ENCODE peak calls at places on chromosomes 3 and 15, in five cellular contexts. I is A549, Q is uterus, C is breast epithelium, M is sigmoid colon. Y is an unnamed sample. For H3K9me3, the result is how much of the 10 kb centered on the place peaks cover.

GRCh38 chr15:83030021-83030420 is 18.6 kb upstream of the C15orf40 start:
- DNase-seq in I (no peak), Q (no peak), C (no peak), M (no peak), Y (no peak)

GRCh38 chr15:22979699-22980188 is 424 bp downstream of the CYFIP1 start:
- DNase-seq in I (peak), Q (peak), C (no peak), M (peak), Y (no peak)

GRCh38 chr3:105398407-105398806 is 31.7 kb downstream of the ALCAM start:
- DNase-seq in I (no peak), Q (no peak), C (no peak), M (no peak), Y (no peak)

GRCh38 chr15:60594071-60594470 is 115.1 kb upstream of the ICE2 start:
- DNase-seq in I (no peak), Q (no peak), C (no peak), M (no peak), Y (no peak)

GRCh38 chr3:175851541-175851940 is 992.4 kb downstream of the NAALADL2 start:
- DNase-seq in I (no peak), Q (no peak), C (no peak), M (no peak), Y (no peak)

GRCh38 chr15:63522143-63522531 is 17.7 kb downstream of the USP3 start:
- DNase-seq in I (no peak), Q (no peak), C (no peak), M (no peak), Y (no peak)

GRCh38 chr3:41026394-41027177 is 172.7 kb upstream of the CTNNB1 start:
- DNase-seq in I (peak), Q (peak), C (no peak), M (peak), Y (no peak)

GRCh38 chr3:53554559-53555511 is 60.4 kb downstream of the CACNA1D start:
- DNase-seq in I (no peak), Q (no peak), C (no peak), M (no peak), Y (no peak)

GRCh38 chr15:69165637-69166025 is 5.2 kb downstream of the GLCE start:
- DNase-seq in I (no peak), Q (no peak), C (no peak), M (no peak), Y (no peak)

GRCh38 chr15:33309602-33310276 is 1.0 kb upstream of the RYR3 start:
- DNase-seq in I (no peak), Q (peak), C (no peak), M (peak), Y (no peak)

GRCh38 chr3:14565791-14566588 is 25.8 kb upstream of the GRIP2 start:
- DNase-seq in I (no peak), Q (no peak), C (no peak), M (no peak), Y (no peak)

GRCh38 chr3:89303721-89304120 is 196.3 kb downstream of the EPHA3 start:
- DNase-seq in I (no peak), Q (no peak), C (no peak), M (no peak), Y (no peak)

GRCh38 chr3:1848935-1849334 is 249.7 kb upstream of the CNTN4 start:
- DNase-seq in I (no peak), Q (no peak), C (no peak), M (no peak), Y (no peak)

GRCh38 chr3:133851266-133851906 is 44.3 kb downstream of the RAB6B start:
- DNase-seq in I (no peak), Q (no peak), C (no peak), M (no peak), Y (no peak)

GRCh38 chr3:175338775-175339535 is 479.8 kb downstream of the NAALADL2 start:
- DNase-seq in I (peak), Q (no peak), C (no peak), M (no peak), Y (no peak)

GRCh38 chr3:158732856-158733200 is 571 bp upstream of the RARRES1 start:
- DNase-seq in I (no peak), Q (no peak), C (no peak), M (no peak), Y (peak)

GRCh38 chr3:189833996-189834395 is 202.8 kb downstream of the TP63 start:
- DNase-seq in I (no peak), Q (no peak), C (no peak), M (no peak), Y (no peak)

GRCh38 chr3:73868688-73869315 is 244.1 kb upstream of the PDZRN3 start:
- DNase-seq in I (peak), Q (no peak), C (no peak), M (no peak), Y (no peak)

GRCh38 chr3:8658326-8659212 is 14.0 kb upstream of the SSUH2 start:
- DNase-seq in I (peak), Q (peak), C (peak), M (no peak), Y (peak)

GRCh38 chr3:128420289-128420688 is 46.4 kb downstream of the DNAJB8 start:
- DNase-seq in I (no peak), Q (no peak), C (no peak), M (no peak), Y (no peak)

GRCh38 chr3:149954812-149955211 is 15.9 kb downstream of the PFN2 start:
- DNase-seq in I (no peak), Q (no peak), C (no peak), M (no peak), Y (no peak)

GRCh38 chr15:93515256-93516044 is 426.4 kb upstream of the RGMA start:
- DNase-seq in I (no peak), Q (peak), C (no peak), M (peak), Y (no peak)

GRCh38 chr3:184727357-184728060 is 15.6 kb upstream of the MAGEF1 start:
- DNase-seq in I (peak), Q (peak), C (no peak), M (peak), Y (no peak)

GRCh38 chr3:58025824-58026579 is 17.8 kb downstream of the FLNB start:
- DNase-seq in I (no peak), Q (no peak), C (no peak), M (peak), Y (peak)

GRCh38 chr3:76866729-76867461 is 173.0 kb upstream of the ROBO2 start:
- DNase-seq in I (no peak), Q (no peak), C (no peak), M (no peak), Y (no peak)

GRCh38 chr15:69468241-69469121 is 15.9 kb downstream of the RPLP1 start:
- DNase-seq in I (no peak), Q (no peak), C (peak), M (no peak), Y (no peak)

GRCh38 chr3:16484216-16484615 is 29.3 kb downstream of the RFTN1 start:
- DNase-seq in I (no peak), Q (peak), C (no peak), M (peak), Y (peak)

GRCh38 chr3:32283304-32283703 is 44.8 kb downstream of the CMTM8 start:
- DNase-seq in I (no peak), Q (no peak), C (no peak), M (no peak), Y (peak)

GRCh38 chr3:42544492-42545283 is 37.1 kb downstream of the SEC22C start:
- DNase-seq in I (no peak), Q (no peak), C (peak), M (peak), Y (peak)

GRCh38 chr3:139102606-139103005 is 57.9 kb upstream of the PRR23C start:
- DNase-seq in I (no peak), Q (no peak), C (no peak), M (no peak), Y (no peak)

GRCh38 chr3:185067173-185067572 is 85.7 kb downstream of the C3orf70 start:
- DNase-seq in I (no peak), Q (no peak), C (no peak), M (no peak), Y (no peak)

GRCh38 chr15:59885832-59886231 is 118.3 kb upstream of the FOXB1 start:
- DNase-seq in I (no peak), Q (no peak), C (no peak), M (no peak), Y (no peak)

GRCh38 chr15:101522091-101522490 is 32.6 kb upstream of the PCSK6 start:
- DNase-seq in I (no peak), Q (no peak), C (no peak), M (no peak), Y (no peak)

GRCh38 chr3:184186184-184186901 is at the start of gene ABCF3:
- DNase-seq in I (no peak), Q (peak), C (no peak), M (peak), Y (peak)

GRCh38 chr3:52509753-52510328 is 14.7 kb downstream of the STAB1 start:
- DNase-seq in I (no peak), Q (no peak), C (no peak), M (no peak), Y (no peak)

GRCh38 chr3:172530566-172530965 is 7.3 kb upstream of the TNFSF10 start:
- DNase-seq in I (no peak), Q (no peak), C (no peak), M (no peak), Y (no peak)

DNA sequence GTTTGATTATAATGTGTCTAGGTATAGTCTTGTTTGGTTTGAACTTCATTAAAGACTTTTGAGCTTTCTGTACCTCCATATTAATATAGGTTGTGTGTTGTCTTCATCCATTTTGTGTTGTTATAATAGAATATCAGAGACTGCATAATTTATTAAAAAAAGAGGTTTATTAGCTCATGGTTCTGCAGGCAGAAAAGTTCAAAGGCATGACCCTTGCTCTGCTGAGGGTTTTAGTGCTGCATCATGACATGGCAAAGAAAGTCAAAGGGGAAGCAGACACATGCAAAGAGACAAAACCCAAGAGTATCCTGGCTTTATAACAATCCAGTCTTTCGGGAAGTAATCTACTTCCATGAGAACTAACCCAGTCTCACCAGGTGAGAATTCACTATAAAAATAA is 358.2 kb downstream of the EDEM1 start:
- DNase-seq in I (no peak), Q (no peak), C (no peak), M (no peak), Y (no peak)
- H3K9me3 ChIP-seq in I (under half), Q (under half), C (under half), M (under half), Y (under half)

GRCh38 chr3:197718904-197719303 is 17.8 kb downstream of the RUBCN start:
- DNase-seq in I (peak), Q (no peak), C (no peak), M (no peak), Y (no peak)
- H3K27ac ChIP-seq in I (peak), Q (no peak), C (no peak), M (no peak), Y (no peak)

GRCh38 chr3:168094580-168094876 is 1.2 kb downstream of the GOLIM4 start:
- DNase-seq in I (no peak), Q (no peak), C (no peak), M (no peak), Y (no peak)

GRCh38 chr3:168093790-168094189 is 1.9 kb downstream of the GOLIM4 start:
- DNase-seq in I (no peak), Q (no peak), C (no peak), M (no peak), Y (no peak)

GRCh38 chr3:168095611-168096209 is at the start of gene GOLIM4:
- DNase-seq in I (peak), Q (peak), C (peak), M (peak), Y (peak)

GRCh38 chr3:168096210-168096795 is 579 bp upstream of the GOLIM4 start:
- DNase-seq in I (peak), Q (no peak), C (no peak), M (no peak), Y (peak)

GRCh38 chr3:168094877-168095610 is 680 bp downstream of the GOLIM4 start:
- DNase-seq in I (peak), Q (peak), C (peak), M (peak), Y (peak)
- TF ChIP-seq POLR2A in I (peak), Q (no peak), C (no peak), M (no peak), Y (peak)

DNA sequence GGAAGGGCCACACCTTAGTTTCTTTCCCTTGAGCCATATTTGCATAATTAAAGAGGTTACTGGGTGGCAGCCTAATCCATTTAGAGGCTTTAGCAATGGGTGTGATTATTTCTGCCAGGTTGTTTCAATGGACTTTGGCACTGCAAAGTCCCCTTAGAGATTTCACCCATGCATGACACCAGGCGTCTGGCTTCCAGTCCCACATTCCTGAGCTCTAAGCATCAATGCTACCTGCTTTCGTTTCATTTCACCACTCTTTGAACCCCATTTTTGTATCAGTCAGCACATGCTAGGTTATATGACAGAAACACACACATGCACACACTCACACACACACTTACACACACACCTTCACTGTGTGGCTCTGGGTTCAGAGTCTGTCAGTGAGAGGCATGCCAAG is 353.9 kb downstream of the GABRG3 start:
- DNase-seq in I (no peak), Q (no peak), C (no peak), M (no peak), Y (no peak)
- H3K9me3 ChIP-seq in I (under half), Q (under half), C (under half), M (under half), Y (under half)

DNA sequence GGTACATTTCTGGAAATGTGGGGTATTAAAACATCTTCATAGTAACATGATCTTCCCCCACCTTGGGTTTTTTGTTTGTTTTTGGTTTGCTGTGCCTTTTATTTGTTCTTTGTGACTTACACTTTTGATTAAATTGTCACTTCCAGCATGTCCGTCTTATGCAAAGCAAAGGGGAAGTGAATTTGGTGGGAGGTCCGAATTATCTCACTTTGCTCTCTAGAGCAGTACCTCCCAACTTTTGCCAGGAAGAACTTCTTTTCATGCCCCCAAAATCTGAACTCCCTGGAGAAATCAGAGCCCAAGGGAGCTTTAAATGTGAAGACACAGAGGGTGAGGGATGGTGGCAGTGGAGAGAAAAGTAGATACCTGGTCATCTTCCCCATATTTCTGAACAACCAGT is 173.1 kb downstream of the IL5RA start:
- DNase-seq in I (no peak), Q (no peak), C (no peak), M (no peak), Y (no peak)
- H3K27ac ChIP-seq in I (no peak), Q (no peak), C (no peak), M (no peak), Y (no peak)

Y was measured in right lobe of liver.